ENCODE peak calls at places on chromosomes 7 and 10, in nine cellular contexts. R is Caki2; P is foreskin fibroblast; T is kidney tubule cell; Q is stimulated activated CD8-positive, alpha-beta memory T cell treated with anti-CD3 and anti-CD28 coated beads, Interleukin-2, amount 100 ng/mL, for 1 hour; O is HS-5; J is type B pancreatic cell; S is EL; U is stimulated activated CD4-positive, alpha-beta T cell treated with anti-CD3 and anti-CD28 coated beads, Interleukin-1b, Interleukin-23, amount 100 ng/mL, for 24 hours. M is an unnamed sample.

GRCh38 chr10:35387768-35388167 is 51.5 kb downstream of the CCNY start:
- DNase-seq in S (peak; percentile 61), Q (no peak), P (peak; percentile 33), U (no peak), T (peak; percentile 69), O (no peak), R (no peak), J (no peak), M (no peak)

GRCh38 chr10:104246981-104247380 is 7.7 kb upstream of the GSTO1 start:
- DNase-seq in U (no peak), T (peak; percentile 67), Q (no peak), J (no peak), R (no peak), P (peak; percentile 83), O (peak; percentile 36), S (peak; percentile 34), M (no peak)

GRCh38 chr10:98407017-98407743 is 7.8 kb downstream of the PYROXD2 start:
- DNase-seq in U (no peak), J (no peak), R (no peak), P (no peak), S (no peak), O (no peak), Q (no peak), T (no peak), M (no peak)

GRCh38 chr7:111137296-111138195 is 46.6 kb downstream of the LRRN3 start:
- DNase-seq in P (no peak), S (peak; percentile 65), T (peak; percentile 34), Q (no peak), O (no peak), J (no peak), R (no peak), U (peak; percentile 20), M (no peak)

GRCh38 chr10:35563266-35563891 is 41.8 kb upstream of the GJD4 start:
- DNase-seq in P (peak; percentile 51), T (peak; percentile 77), O (no peak), S (peak; percentile 74), U (peak; percentile 21), J (no peak), Q (no peak), R (peak; percentile 43), M (peak; percentile 41)

GRCh38 chr7:33459340-33459751 is 330.0 kb downstream of the BBS9 start:
- DNase-seq in J (no peak), S (peak; percentile 46), P (peak; percentile 48), R (peak; percentile 65), T (peak; percentile 27), Q (no peak), U (no peak), O (peak; percentile 45), M (no peak)

GRCh38 chr10:93859049-93859655 is 34.6 kb upstream of the SLC35G1 start:
- DNase-seq in T (no peak), S (peak; percentile 19), J (no peak), P (peak; percentile 7), R (peak; percentile 8), O (no peak), U (no peak), Q (no peak), M (no peak)

GRCh38 chr7:26620352-26620751 is 244.0 kb downstream of the SKAP2 start:
- DNase-seq in Q (no peak), S (peak; percentile 29), O (no peak), U (peak; percentile 5), R (peak; percentile 27), T (peak; percentile 50), J (peak; percentile 61), P (no peak), M (no peak)

M was measured in D721Med.